ENCODE peak calls at places on chromosomes 7 and 10, in nine cellular contexts. D, Y, S, K, X, I, P, T and B are unnamed samples.

GRCh38 chr7:43302211-43302711 is 189.8 kb downstream of the HECW1 start:
- DNase-seq in D (peak; percentile 16), Y (peak; percentile 18), S (no peak), K (no peak), X (peak; percentile 75), I (no peak), P (no peak), T (no peak), B (no peak)

GRCh38 chr10:30645340-30645827 is 15.8 kb upstream of the LYZL2 start:
- DNase-seq in D (peak; percentile 30), Y (peak; percentile 32), S (peak; percentile 37), K (peak; percentile 34), X (peak; percentile 36), I (no peak), P (peak; percentile 75), T (no peak), B (no peak)

GRCh38 chr7:115707236-115707635 is 323.3 kb downstream of the TFEC start:
- DNase-seq in D (no peak), Y (peak; percentile 18), S (peak; percentile 25), K (peak; percentile 31), X (peak; percentile 28), I (no peak), P (no peak), T (no peak), B (peak; percentile 2)

GRCh38 chr7:2175091-2175490 is 57.7 kb downstream of the MAD1L1 start:
- DNase-seq in D (no peak), Y (no peak), S (no peak), K (no peak), X (peak; percentile 7), I (no peak), P (no peak), T (no peak), B (no peak)

GRCh38 chr10:85741626-85742300 is 624.8 kb downstream of the GRID1 start:
- DNase-seq in D (no peak), Y (no peak), S (no peak), K (no peak), X (no peak), I (no peak), P (no peak), T (peak; percentile 31), B (no peak)

GRCh38 chr7:130904031-130904757 is 170.2 kb upstream of the KLF14 start:
- DNase-seq in D (no peak), Y (peak; percentile 94), S (peak; percentile 93), K (peak; percentile 94), X (peak; percentile 70), I (no peak), P (no peak), T (no peak), B (peak; percentile 57)

GRCh38 chr7:30744075-30744417 is 7.9 kb upstream of the INMT start:
- DNase-seq in D (no peak), Y (no peak), S (no peak), K (no peak), X (no peak), I (no peak), P (no peak), T (no peak), B (no peak)

GRCh38 chr10:70456164-70456563 is 14.7 kb upstream of the NODAL start:
- DNase-seq in D (no peak), Y (no peak), S (no peak), K (no peak), X (no peak), I (no peak), P (no peak), T (no peak), B (no peak)

GRCh38 chr7:150503581-150503980 is 11.1 kb upstream of the GIMAP7 start:
- DNase-seq in D (no peak), Y (no peak), S (no peak), K (no peak), X (no peak), I (no peak), P (no peak), T (no peak), B (no peak)

GRCh38 chr7:148898845-148899474 is 14.9 kb upstream of the EZH2 start:
- DNase-seq in D (peak; percentile 18), Y (no peak), S (no peak), K (no peak), X (no peak), I (no peak), P (no peak), T (no peak), B (no peak)

GRCh38 chr7:128231021-128231420 is 10.1 kb upstream of the LEP start:
- DNase-seq in D (no peak), Y (no peak), S (no peak), K (no peak), X (no peak), I (no peak), P (no peak), T (no peak), B (no peak)

GRCh38 chr7:18405731-18406130 is 89.8 kb upstream of the HDAC9 start:
- DNase-seq in D (no peak), Y (peak; percentile 9), S (no peak), K (no peak), X (no peak), I (no peak), P (no peak), T (no peak), B (no peak)

GRCh38 chr10:93478873-93479272 is 3.3 kb downstream of the MYOF start:
- DNase-seq in D (no peak), Y (no peak), S (no peak), K (no peak), X (no peak), I (no peak), P (no peak), T (no peak), B (no peak)

GRCh38 chr10:125006188-125006680 is 64.3 kb downstream of the ZRANB1 start:
- DNase-seq in D (no peak), Y (no peak), S (no peak), K (no peak), X (no peak), I (no peak), P (no peak), T (no peak), B (no peak)

GRCh38 chr7:157006205-157006747 is 4.2 kb downstream of the MNX1 start:
- DNase-seq in D (no peak), Y (no peak), S (no peak), K (no peak), X (no peak), I (no peak), P (no peak), T (no peak), B (no peak)

GRCh38 chr10:19921300-19922140 is 105.3 kb downstream of the PLXDC2 start:
- DNase-seq in D (no peak), Y (peak; percentile 84), S (peak; percentile 85), K (no peak), X (no peak), I (no peak), P (no peak), T (no peak), B (peak; percentile 15)

GRCh38 chr7:157431173-157431950 is 94.6 kb downstream of the DNAJB6 start:
- DNase-seq in D (no peak), Y (no peak), S (no peak), K (no peak), X (no peak), I (no peak), P (peak; percentile 5), T (no peak), B (no peak)

GRCh38 chr10:101467286-101467770 is 113.4 kb downstream of the BTRC start:
- DNase-seq in D (peak; percentile 25), Y (peak; percentile 81), S (peak; percentile 80), K (peak; percentile 76), X (peak; percentile 79), I (no peak), P (no peak), T (peak; percentile 67), B (peak; percentile 46)

DNA sequence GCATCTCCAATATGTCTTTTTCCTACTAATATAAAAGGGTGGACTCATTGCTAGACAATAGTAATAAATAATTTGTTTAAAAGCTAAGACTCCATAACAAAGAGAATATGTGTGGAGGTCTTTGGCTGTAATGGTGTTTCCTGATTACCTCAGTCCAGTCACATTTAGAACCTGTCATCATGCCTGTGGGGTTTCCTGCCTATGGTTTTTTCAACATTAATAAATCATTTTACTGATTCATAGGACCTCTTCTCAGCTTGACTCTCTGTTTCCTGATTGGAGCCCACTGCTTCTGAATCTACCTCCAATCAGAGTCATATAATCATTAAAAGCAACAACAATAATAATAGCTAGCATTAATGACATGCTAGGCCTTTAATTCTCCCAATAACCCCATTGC is 52.4 kb upstream of the GNAI1 start:
- DNase-seq in D (no peak), Y (no peak), S (no peak), K (no peak), X (no peak), I (no peak), P (no peak), T (no peak), B (no peak)
- TF ChIP-seq CTCF in D (no peak), Y (no peak), S (no peak), K (no peak), X (no peak), I (no peak), P (no peak), T (no peak), B (no peak)

GRCh38 chr10:117226813-117227451 is 14.0 kb upstream of the SLC18A2 start:
- DNase-seq in D (no peak), Y (peak; percentile 35), S (peak; percentile 16), K (peak; percentile 61), X (peak; percentile 66), I (no peak), P (no peak), T (peak; percentile 53), B (no peak)
- TF ChIP-seq CTCF in D (peak; percentile 35), Y (peak; percentile 68), S (peak; percentile 43), K (peak; percentile 50), X (peak; percentile 57), I (no peak), P (no peak), T (peak; percentile 57), B (peak; percentile 72)

GRCh38 chr7:144787127-144787526 is 48.7 kb downstream of the TPK1 start:
- DNase-seq in D (no peak), Y (no peak), S (no peak), K (no peak), X (no peak), I (no peak), P (no peak), T (no peak), B (no peak)

GRCh38 chr7:144784943-144785342 is 50.9 kb downstream of the TPK1 start:
- DNase-seq in D (no peak), Y (no peak), S (peak; percentile 59), K (no peak), X (no peak), I (no peak), P (no peak), T (no peak), B (no peak)

GRCh38 chr7:144785491-144785890 is 50.4 kb downstream of the TPK1 start:
- DNase-seq in D (no peak), Y (no peak), S (no peak), K (no peak), X (no peak), I (no peak), P (no peak), T (no peak), B (no peak)

GRCh38 chr7:144786079-144786478 is 49.8 kb downstream of the TPK1 start:
- DNase-seq in D (no peak), Y (no peak), S (no peak), K (no peak), X (no peak), I (no peak), P (no peak), T (no peak), B (no peak)

GRCh38 chr7:144786522-144786921 is 49.3 kb downstream of the TPK1 start:
- DNase-seq in D (no peak), Y (no peak), S (no peak), K (no peak), X (no peak), I (no peak), P (no peak), T (peak; percentile 16), B (no peak)
- TF ChIP-seq CTCF in D (no peak), Y (no peak), S (no peak), K (no peak), X (peak; percentile 7), I (no peak), P (no peak), T (peak; percentile 47), B (peak; percentile 23)

GRCh38 chr10:98852686-98853085 is 383.0 kb downstream of the HPSE2 start:
- DNase-seq in D (no peak), Y (no peak), S (no peak), K (peak; percentile 15), X (no peak), I (no peak), P (no peak), T (no peak), B (no peak)
- TF ChIP-seq CTCF in D (peak; percentile 29), Y (no peak), S (no peak), K (no peak), X (no peak), I (no peak), P (no peak), T (no peak), B (no peak)